ENCODE peak calls at places on chromosomes 13 and 19, in nine cellular contexts. X is fibroblast of lung, T is cardiac fibroblast, S is HepG2, I is AG09319, L is AG10803, W is MCF 10A, H is neural progenitor cell, P is Peyer's patch. Y is an unnamed sample.

GRCh38 chr13:27644302-27644701 is 22.6 kb downstream of the POLR1D start:
- DNase-seq in T (peak), S (no peak), L (peak), P (no peak), X (peak), W (peak), I (peak), H (no peak), Y (no peak)

GRCh38 chr13:103948477-103948876 is 882.3 kb upstream of the SLC10A2 start:
- DNase-seq in I (no peak), X (peak), P (no peak), T (peak), S (no peak), L (no peak), W (no peak), H (no peak), Y (no peak)

GRCh38 chr13:46132109-46132508 is 27.3 kb upstream of the CPB2 start:
- DNase-seq in W (no peak), X (no peak), S (no peak), I (no peak), P (no peak), T (no peak), L (no peak), H (no peak), Y (no peak)

GRCh38 chr13:45784755-45785675 is 66.5 kb downstream of the SIAH3 start:
- DNase-seq in T (no peak), H (no peak), P (no peak), I (no peak), W (peak), X (no peak), S (no peak), L (no peak), Y (no peak)

GRCh38 chr19:47019431-47020041 is at the start of gene NPAS1:
- DNase-seq in H (peak), S (no peak), I (no peak), W (no peak), L (no peak), T (no peak), P (no peak), X (no peak), Y (no peak)

GRCh38 chr13:38662362-38662761 is 24.5 kb upstream of the FREM2 start:
- DNase-seq in T (peak), W (peak), P (no peak), H (no peak), I (no peak), L (peak), X (peak), S (no peak), Y (no peak)

GRCh38 chr19:3423183-3423829 is 56.9 kb downstream of the NFIC start:
- DNase-seq in I (no peak), H (no peak), T (peak), L (no peak), S (no peak), X (no peak), W (no peak), P (no peak), Y (no peak)

GRCh38 chr13:33445476-33445875 is 159.9 kb upstream of the STARD13 start:
- DNase-seq in S (no peak), H (no peak), W (no peak), P (no peak), L (no peak), T (no peak), I (no peak), X (no peak), Y (no peak)

GRCh38 chr19:15444505-15445226 is 5.1 kb downstream of the WIZ start:
- DNase-seq in X (no peak), I (no peak), S (no peak), T (no peak), W (no peak), H (no peak), P (no peak), L (no peak), Y (no peak)

GRCh38 chr13:26678796-26679195 is 81.8 kb downstream of the GPR12 start:
- DNase-seq in L (no peak), H (no peak), W (no peak), T (no peak), X (no peak), I (no peak), P (no peak), S (no peak), Y (no peak)

GRCh38 chr13:41813426-41813825 is 147.5 kb downstream of the VWA8 start:
- DNase-seq in S (no peak), X (peak), P (no peak), T (peak), H (no peak), I (no peak), W (no peak), L (peak), Y (no peak)

GRCh38 chr13:59721889-59722579 is 441.7 kb downstream of the DIAPH3 start:
- DNase-seq in P (no peak), X (no peak), T (no peak), L (no peak), S (no peak), W (no peak), H (no peak), I (no peak), Y (no peak)

GRCh38 chr19:13505761-13506549 is at the start of gene CACNA1A:
- DNase-seq in S (no peak), I (no peak), X (peak), W (no peak), L (peak), P (no peak), T (peak), H (peak), Y (no peak)

GRCh38 chr19:40718774-40719391 is 2.0 kb downstream of the ITPKC start:
- DNase-seq in I (no peak), T (peak), S (peak), X (peak), L (peak), W (peak), P (peak), H (peak), Y (no peak)

GRCh38 chr13:60511637-60512036 is 114.6 kb downstream of the TDRD3 start:
- DNase-seq in W (no peak), S (no peak), X (no peak), H (peak), T (no peak), I (no peak), L (no peak), P (no peak), Y (no peak)

GRCh38 chr19:32460476-32460875 is 54.9 kb downstream of the DPY19L3 start:
- DNase-seq in W (no peak), X (no peak), I (no peak), L (no peak), H (no peak), T (no peak), P (no peak), S (no peak), Y (no peak)

GRCh38 chr19:32465176-32465575 is 59.6 kb downstream of the DPY19L3 start:
- DNase-seq in P (no peak), L (no peak), W (no peak), S (no peak), I (no peak), H (no peak), T (no peak), X (no peak), Y (no peak)

GRCh38 chr19:32459199-32459865 is 53.8 kb downstream of the DPY19L3 start:
- DNase-seq in W (no peak), I (no peak), L (no peak), T (no peak), H (no peak), X (no peak), P (no peak), S (peak), Y (no peak)

GRCh38 chr19:32469796-32470195 is 64.2 kb downstream of the DPY19L3 start:
- DNase-seq in L (peak), S (no peak), P (no peak), W (no peak), T (no peak), X (no peak), H (no peak), I (no peak), Y (no peak)

GRCh38 chr19:32464279-32464678 is 58.7 kb downstream of the DPY19L3 start:
- DNase-seq in T (peak), X (no peak), P (no peak), L (peak), S (no peak), I (no peak), H (no peak), W (peak), Y (no peak)
- TF ChIP-seq CTCF in T (peak), X (no peak), P (no peak), L (peak), S (no peak), I (peak), H (peak), W (peak), Y (peak)

GRCh38 chr13:95650691-95651090 is 6.2 kb upstream of the DZIP1 start:
- DNase-seq in P (no peak), L (no peak), X (no peak), H (no peak), S (no peak), T (no peak), I (no peak), W (no peak), Y (no peak)
- TF ChIP-seq CTCF in P (no peak), L (no peak), X (no peak), H (no peak), S (no peak), T (no peak), I (no peak), W (no peak), Y (no peak)

GRCh38 chr13:73261739-73262216 is 203.0 kb downstream of the KLF5 start:
- DNase-seq in X (no peak), L (peak), S (no peak), P (no peak), T (no peak), H (no peak), W (peak), I (no peak), Y (no peak)
- TF ChIP-seq CTCF in X (no peak), L (no peak), S (no peak), P (no peak), T (no peak), H (no peak), W (no peak), I (no peak), Y (no peak)

DNA sequence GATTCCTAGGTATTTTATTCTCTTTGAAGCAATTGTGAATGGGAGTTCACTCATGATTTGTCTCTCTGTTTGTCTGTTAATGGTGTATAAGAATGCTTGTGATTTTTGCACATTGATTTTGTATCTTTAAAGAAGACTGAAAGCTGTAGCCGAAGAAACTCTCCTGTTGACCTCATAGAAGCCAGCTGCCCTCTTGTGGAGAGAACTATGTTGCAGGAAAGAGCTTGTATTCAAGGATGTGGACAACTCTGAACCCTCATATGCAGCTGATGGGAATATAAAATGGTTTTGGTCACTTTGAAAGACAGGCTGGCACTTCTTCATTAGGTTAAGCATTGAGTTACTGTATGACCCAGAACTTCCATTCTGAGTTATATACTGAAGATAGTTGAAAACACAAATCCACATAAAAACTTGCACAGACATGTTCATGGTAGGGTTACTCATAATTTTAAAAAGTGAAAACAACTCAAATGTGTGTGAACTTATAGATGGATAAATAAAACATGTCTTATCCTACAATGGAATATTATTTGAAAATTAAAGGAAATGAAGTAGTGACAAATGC is 65.8 kb upstream of the SLITRK6 start:
- DNase-seq in X (peak), H (peak), I (no peak), S (peak), W (peak), L (no peak), T (no peak), P (no peak), Y (no peak)
- TF ChIP-seq CTCF in X (peak), H (peak), I (peak), S (peak), W (peak), L (no peak), T (peak), P (no peak), Y (no peak)

DNA sequence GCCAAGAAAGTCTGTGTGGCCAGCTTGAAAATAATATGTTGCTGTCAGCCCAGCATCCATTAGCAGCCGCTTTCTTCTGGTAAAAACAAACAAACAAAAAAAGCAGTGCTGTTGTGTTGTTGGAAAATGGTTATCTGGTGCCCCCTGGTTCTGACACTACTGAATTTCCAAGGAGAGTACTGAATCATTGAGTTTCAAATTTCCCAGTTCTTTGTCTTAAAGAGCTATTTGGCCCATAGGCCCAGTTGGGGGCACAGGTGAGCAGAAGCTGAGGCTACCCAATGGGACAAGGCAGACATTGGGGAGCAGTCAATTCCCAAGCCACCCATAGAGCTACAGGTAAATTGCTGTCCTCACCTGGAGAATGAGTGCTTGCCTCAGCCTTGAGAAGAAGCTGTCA is 995.9 kb downstream of the UQCRFS1 start:
- DNase-seq in T (no peak), P (no peak), X (no peak), I (no peak), S (no peak), L (no peak), W (no peak), H (peak), Y (no peak)
- TF ChIP-seq CTCF in T (no peak), P (no peak), X (no peak), I (no peak), S (no peak), L (no peak), W (no peak), H (peak), Y (no peak)

DNA sequence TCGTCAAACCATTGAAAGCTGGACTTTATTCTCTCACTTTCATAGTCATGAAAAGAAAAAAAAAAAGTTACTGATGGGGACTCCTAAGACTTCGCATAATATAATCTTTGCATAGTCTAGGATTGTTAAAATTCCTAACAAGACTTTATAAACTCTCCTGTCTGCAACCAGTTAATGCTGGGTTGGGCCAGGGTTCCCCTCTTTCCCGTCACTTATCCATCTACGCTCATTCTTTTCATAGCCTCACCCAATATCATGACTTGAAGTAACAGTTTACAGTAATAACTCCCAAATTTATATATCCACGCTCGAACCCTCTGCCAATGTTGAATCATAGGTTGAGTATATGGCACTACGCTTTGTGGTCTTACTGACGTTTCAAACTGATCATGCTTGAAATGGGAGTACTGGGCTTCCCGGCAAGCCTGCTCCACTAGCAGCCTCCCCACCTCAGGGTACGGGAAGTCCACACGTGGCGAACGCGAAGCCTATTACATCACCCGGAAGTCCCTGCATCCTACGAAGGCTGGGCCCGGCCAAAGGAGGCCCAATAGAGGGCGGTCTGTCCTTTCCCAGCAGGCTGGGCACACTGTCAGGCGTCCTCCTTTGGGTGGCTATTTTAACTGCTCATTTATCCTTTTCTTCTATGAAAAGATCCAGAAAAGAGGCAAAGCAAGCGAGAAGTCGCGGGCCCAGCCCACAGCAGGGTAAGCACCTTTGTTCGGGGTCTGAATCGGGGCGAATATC is 694 bp upstream of the ZNF460 start:
- DNase-seq in T (peak), H (peak), X (peak), W (peak), I (peak), S (peak), L (peak), P (peak), Y (peak)
- TF ChIP-seq CTCF in T (peak), H (peak), X (no peak), W (no peak), I (peak), S (peak), L (peak), P (no peak), Y (no peak)

DNA sequence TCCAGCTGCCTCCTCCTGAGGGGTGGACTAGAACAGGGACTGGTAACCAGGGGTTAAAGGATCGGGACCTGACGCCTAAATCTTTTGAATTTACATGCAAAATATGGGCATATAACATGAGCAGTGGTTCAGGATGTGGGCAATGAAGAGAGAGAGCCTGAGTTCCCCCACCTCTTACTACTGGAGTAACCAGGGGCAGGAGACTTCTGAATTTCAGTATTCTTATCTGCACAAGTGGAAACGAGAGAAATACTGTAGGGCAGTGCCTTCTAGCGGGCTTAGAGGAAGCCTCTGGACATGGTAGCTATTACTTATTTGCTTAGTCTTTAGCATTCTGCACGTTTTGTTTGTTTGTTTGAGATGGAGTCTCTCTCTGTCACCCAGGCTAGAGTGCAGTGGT is 26.3 kb downstream of the BCAT2 start:
- DNase-seq in H (no peak), L (peak), T (peak), S (no peak), X (no peak), P (no peak), I (no peak), W (no peak), Y (no peak)
- TF ChIP-seq CTCF in H (no peak), L (peak), T (no peak), S (peak), X (peak), P (no peak), I (peak), W (no peak), Y (no peak)

GRCh38 chr19:5349041-5349440 is 8.4 kb upstream of the PTPRS start:
- DNase-seq in I (no peak), X (no peak), S (peak), T (no peak), H (peak), L (no peak), P (no peak), W (peak), Y (no peak)
- TF ChIP-seq CTCF in I (no peak), X (no peak), S (peak), T (no peak), H (peak), L (no peak), P (no peak), W (no peak), Y (no peak)

DNA sequence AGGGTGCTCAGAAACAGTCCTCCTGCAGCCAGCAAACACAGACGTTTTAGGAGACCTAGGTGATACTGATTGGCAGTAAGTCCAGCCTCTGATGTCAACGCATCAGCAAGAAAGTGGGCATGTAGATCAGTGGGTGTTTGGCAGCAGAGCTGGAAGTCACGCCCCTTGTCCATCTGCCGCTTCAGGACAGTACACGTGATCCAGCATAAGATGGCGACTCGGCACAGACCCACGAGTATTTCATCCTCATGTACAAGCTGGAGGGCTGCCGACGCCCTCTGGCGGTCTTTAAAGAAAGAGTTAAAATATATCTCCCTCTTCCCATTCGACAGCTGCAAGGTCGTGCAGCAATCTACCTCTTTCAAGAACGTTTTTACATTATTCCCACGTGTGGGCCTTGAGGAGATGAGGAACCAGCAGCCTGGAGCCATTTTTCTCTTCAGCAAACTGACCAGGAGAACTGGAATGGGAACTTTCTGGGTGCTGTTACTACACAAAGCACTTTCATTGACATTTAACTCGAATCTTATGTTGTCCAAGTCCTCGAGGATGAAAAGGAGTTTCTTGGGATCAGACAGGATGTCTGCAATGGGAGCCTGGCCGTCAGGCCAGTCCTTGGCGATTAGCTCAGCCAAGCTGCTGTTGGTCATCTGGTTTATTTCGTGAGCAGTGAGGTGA is 22.3 kb downstream of the NLRP11 start:
- DNase-seq in T (peak), H (peak), I (no peak), W (peak), P (peak), L (peak), S (peak), X (peak), Y (no peak)
- TF ChIP-seq CTCF in T (peak), H (peak), I (no peak), W (peak), P (no peak), L (no peak), S (peak), X (no peak), Y (no peak)

GRCh38 chr13:67366533-67366932 is 136.4 kb upstream of the PCDH9 start:
- DNase-seq in X (peak), S (no peak), L (peak), P (no peak), T (peak), H (no peak), W (peak), I (no peak), Y (no peak)
- TF ChIP-seq CTCF in X (no peak), S (no peak), L (peak), P (no peak), T (peak), H (no peak), W (peak), I (no peak), Y (no peak)

Y was measured in natural killer cell.